ENCODE peak calls at places on chromosomes 13 and 19, in nine cellular contexts. S, T, Z, W, V, A, N, I and O are unnamed samples.

GRCh38 chr13:79490326-79490725 is 9.4 kb downstream of the NDFIP2 start:
- DNase-seq in A (no peak), S (no peak), I (no peak), W (no peak), N (no peak), V (no peak), Z (no peak), T (no peak), O (no peak)

GRCh38 chr13:110284809-110285519 is 22.0 kb downstream of the COL4A1 start:
- DNase-seq in Z (no peak), V (no peak), N (no peak), S (no peak), W (no peak), T (no peak), A (no peak), I (no peak), O (no peak)

GRCh38 chr13:25775986-25776385 is 275.8 kb downstream of the SHISA2 start:
- DNase-seq in A (no peak), T (no peak), V (no peak), Z (no peak), I (no peak), N (no peak), S (no peak), W (no peak), O (no peak)

GRCh38 chr13:83568019-83568418 is 314.3 kb downstream of the SLITRK1 start:
- DNase-seq in S (no peak), T (no peak), N (no peak), I (no peak), W (no peak), Z (no peak), A (no peak), V (no peak), O (no peak)

GRCh38 chr13:40539954-40540706 is 126.3 kb downstream of the FOXO1 start:
- DNase-seq in I (no peak), T (peak; percentile 79), V (no peak), S (no peak), Z (no peak), W (peak; percentile 88), A (no peak), N (no peak), O (no peak)

GRCh38 chr13:113926301-113926761 is 47.5 kb downstream of the C13orf46 start:
- DNase-seq in V (no peak), T (peak; percentile 7), Z (no peak), A (no peak), I (no peak), S (no peak), W (peak; percentile 95), N (no peak), O (no peak)

GRCh38 chr13:106498158-106498557 is 37.3 kb downstream of the EFNB2 start:
- DNase-seq in A (no peak), N (no peak), T (no peak), S (no peak), W (no peak), I (no peak), Z (no peak), V (no peak), O (peak; percentile 57)

GRCh38 chr19:55703790-55704215 is 28.8 kb downstream of the EPN1 start:
- DNase-seq in S (no peak), V (peak; percentile 59), N (peak; percentile 46), Z (peak; percentile 8), T (peak; percentile 13), I (peak; percentile 21), A (peak; percentile 51), W (no peak), O (no peak)